ENCODE peak calls at places on chromosomes 13 and 19, in nine cellular contexts. X, Q, U, Y, J, O, L, R and K are unnamed samples.

GRCh38 chr13:28031220-28031903 is 42.9 kb upstream of the URAD start:
- DNase-seq in R (no peak), U (peak; percentile 41), Q (no peak), J (no peak), X (no peak), L (no peak), Y (no peak), O (no peak), K (no peak)

GRCh38 chr19:7841751-7842660 is 12.0 kb downstream of the EVI5L start:
- DNase-seq in L (no peak), X (no peak), U (no peak), Y (no peak), R (no peak), Q (no peak), J (no peak), O (no peak), K (no peak)

GRCh38 chr19:50632151-50632835 is 7.4 kb downstream of the SYT3 start:
- DNase-seq in Y (no peak), O (no peak), R (no peak), L (no peak), J (no peak), X (no peak), Q (no peak), U (no peak), K (no peak)

GRCh38 chr13:94093652-94094310 is 385.7 kb downstream of the DCT start:
- DNase-seq in J (no peak), Y (no peak), Q (no peak), U (no peak), X (no peak), R (no peak), O (no peak), L (no peak), K (no peak)

GRCh38 chr13:74173822-74174221 is 39.6 kb upstream of the KLF12 start:
- DNase-seq in Q (no peak), O (no peak), L (no peak), U (no peak), X (no peak), R (no peak), J (no peak), Y (no peak), K (no peak)

GRCh38 chr13:60114499-60115028 is 49.2 kb downstream of the DIAPH3 start:
- DNase-seq in U (no peak), Y (no peak), O (no peak), R (no peak), X (no peak), L (no peak), J (no peak), Q (no peak), K (no peak)

GRCh38 chr13:100044936-100045335 is 44.0 kb upstream of the PCCA start:
- DNase-seq in L (no peak), J (no peak), Q (no peak), U (no peak), R (no peak), X (no peak), O (no peak), Y (no peak), K (no peak)

GRCh38 chr19:41323430-41324125 is 13.6 kb downstream of the CCDC97 start:
- DNase-seq in L (no peak), Q (no peak), U (peak; percentile 90), Y (no peak), R (peak; percentile 55), J (peak; percentile 96), O (peak; percentile 98), X (no peak), K (no peak)

GRCh38 chr13:32430018-32430747 is 2.3 kb upstream of the N4BP2L1 start:
- DNase-seq in O (peak; percentile 3), U (no peak), Y (no peak), X (no peak), J (no peak), Q (no peak), L (no peak), R (no peak), K (no peak)

GRCh38 chr19:47074621-47075020 is 26.2 kb upstream of the TMEM160 start:
- DNase-seq in O (no peak), L (no peak), Q (no peak), R (no peak), Y (no peak), X (no peak), U (no peak), J (no peak), K (no peak)

GRCh38 chr19:1526979-1527649 is 3.2 kb downstream of the PLK5 start:
- DNase-seq in Y (no peak), R (no peak), X (no peak), J (no peak), Q (no peak), O (no peak), U (no peak), L (no peak), K (no peak)

GRCh38 chr19:5083547-5083965 is 114.6 kb downstream of the KDM4B start:
- DNase-seq in R (no peak), O (no peak), Y (no peak), L (no peak), U (peak; percentile 78), J (no peak), X (no peak), Q (no peak), K (no peak)

GRCh38 chr13:86174632-86175031 is 375.4 kb upstream of the SLITRK6 start:
- DNase-seq in O (no peak), U (no peak), L (no peak), J (no peak), Q (no peak), R (no peak), X (no peak), Y (no peak), K (no peak)